ENCODE peak calls at places on chromosomes 4 and X, in five cellular contexts. L is mesenchymal stem cell, N is neuronal stem cell, W is trophoblast cell, G is IMR-90. K is an unnamed sample.

GRCh38 chrX:119067023-119067739 is 5.6 kb upstream of the CT47C1 start:
- DNase-seq in L (peak), N (peak), W (peak), G (peak), K (no peak)

GRCh38 chr4:54063737-54064316 is 578 bp downstream of the CHIC2 start:
- DNase-seq in L (peak), N (peak), W (peak), G (no peak), K (no peak)

GRCh38 chr4:146049802-146050201 is 111.2 kb upstream of the ZNF827 start:
- DNase-seq in L (no peak), N (no peak), W (no peak), G (no peak), K (no peak)

GRCh38 chr4:168907119-168907698 is 102.8 kb downstream of the CBR4 start:
- DNase-seq in L (peak), N (no peak), W (no peak), G (peak), K (no peak)

GRCh38 chr4:138189212-138189611 is 52.9 kb downstream of the SLC7A11 start:
- DNase-seq in L (no peak), N (no peak), W (no peak), G (no peak), K (no peak)

GRCh38 chrX:108036298-108036973 is 8.4 kb upstream of the VSIG1 start:
- DNase-seq in L (peak), N (no peak), W (peak), G (peak), K (no peak)

GRCh38 chrX:154298312-154298711 is 2.7 kb downstream of the TKTL1 start:
- DNase-seq in L (no peak), N (no peak), W (no peak), G (no peak), K (no peak)

GRCh38 chrX:9604111-9604907 is 139.5 kb downstream of the TBL1X start:
- DNase-seq in L (no peak), N (no peak), W (no peak), G (no peak), K (no peak)

GRCh38 chr4:54877006-54877405 is 219.2 kb downstream of the KIT start:
- DNase-seq in L (peak), N (no peak), W (no peak), G (peak), K (no peak)

GRCh38 chr4:20347526-20347925 is 95.8 kb downstream of the SLIT2 start:
- DNase-seq in L (no peak), N (no peak), W (peak), G (no peak), K (no peak)

GRCh38 chr4:8435656-8436121 is 4.8 kb downstream of the ACOX3 start:
- DNase-seq in L (peak), N (no peak), W (no peak), G (peak), K (no peak)

GRCh38 chrX:52574416-52575275 is 57.8 kb upstream of the XAGE1B start:
- DNase-seq in L (peak), N (peak), W (peak), G (peak), K (no peak)

GRCh38 chr4:98555798-98556445 is 102.5 kb downstream of the TSPAN5 start:
- DNase-seq in L (no peak), N (no peak), W (no peak), G (peak), K (no peak)

GRCh38 chr4:147381749-147382148 is 99.1 kb upstream of the EDNRA start:
- DNase-seq in L (no peak), N (no peak), W (no peak), G (no peak), K (no peak)

GRCh38 chrX:16804923-16805464 is 18.7 kb downstream of the TXLNG start:
- DNase-seq in L (no peak), N (no peak), W (no peak), G (no peak), K (no peak)

GRCh38 chr4:122542411-122543236 is 78.2 kb downstream of the IL21 start:
- DNase-seq in L (peak), N (no peak), W (no peak), G (peak), K (no peak)

GRCh38 chr4:82753725-82754410 is 44.7 kb downstream of the SCD5 start:
- DNase-seq in L (peak), N (no peak), W (no peak), G (peak), K (no peak)

GRCh38 chr4:181821039-181822004 is 421.9 kb upstream of the TENM3 start:
- DNase-seq in L (no peak), N (peak), W (no peak), G (peak), K (no peak)
- H2BK5ac ChIP-seq in L (no peak), N (no peak), W (no peak), G (no peak), K (no peak)

GRCh38 chrX:47321386-47321785 is 49.0 kb upstream of the ZNF157 start:
- DNase-seq in L (peak), N (peak), W (peak), G (peak), K (peak)
- H2BK5ac ChIP-seq in L (no peak), N (no peak), W (no peak), G (no peak), K (peak)

GRCh38 chr4:2222838-2223237 is 19.1 kb downstream of the HAUS3 start:
- DNase-seq in L (no peak), N (no peak), W (no peak), G (no peak), K (no peak)

GRCh38 chr4:2219233-2219760 is 22.6 kb downstream of the HAUS3 start:
- DNase-seq in L (no peak), N (no peak), W (peak), G (no peak), K (no peak)

GRCh38 chr4:2217726-2218125 is 24.2 kb downstream of the HAUS3 start:
- DNase-seq in L (peak), N (no peak), W (no peak), G (peak), K (no peak)

GRCh38 chr4:2218436-2218835 is 23.5 kb downstream of the HAUS3 start:
- DNase-seq in L (no peak), N (no peak), W (no peak), G (no peak), K (no peak)

GRCh38 chr4:2220016-2220620 is 21.8 kb downstream of the HAUS3 start:
- DNase-seq in L (peak), N (peak), W (peak), G (peak), K (no peak)
- H2BK5ac ChIP-seq in L (no peak), N (no peak), W (no peak), G (no peak), K (peak)

GRCh38 chr4:70705856-70706461 is 15.8 kb upstream of the RUFY3 start:
- DNase-seq in L (no peak), N (no peak), W (peak), G (peak), K (no peak)

GRCh38 chr4:70703695-70704332 is 15.5 kb downstream of the UTP3 start:
- DNase-seq in L (peak), N (peak), W (peak), G (peak), K (no peak)

GRCh38 chr4:70706516-70706915 is 15.2 kb upstream of the RUFY3 start:
- DNase-seq in L (peak), N (no peak), W (no peak), G (peak), K (no peak)

GRCh38 chr4:70705146-70705855 is 16.5 kb upstream of the RUFY3 start:
- DNase-seq in L (peak), N (peak), W (peak), G (peak), K (no peak)

DNA sequence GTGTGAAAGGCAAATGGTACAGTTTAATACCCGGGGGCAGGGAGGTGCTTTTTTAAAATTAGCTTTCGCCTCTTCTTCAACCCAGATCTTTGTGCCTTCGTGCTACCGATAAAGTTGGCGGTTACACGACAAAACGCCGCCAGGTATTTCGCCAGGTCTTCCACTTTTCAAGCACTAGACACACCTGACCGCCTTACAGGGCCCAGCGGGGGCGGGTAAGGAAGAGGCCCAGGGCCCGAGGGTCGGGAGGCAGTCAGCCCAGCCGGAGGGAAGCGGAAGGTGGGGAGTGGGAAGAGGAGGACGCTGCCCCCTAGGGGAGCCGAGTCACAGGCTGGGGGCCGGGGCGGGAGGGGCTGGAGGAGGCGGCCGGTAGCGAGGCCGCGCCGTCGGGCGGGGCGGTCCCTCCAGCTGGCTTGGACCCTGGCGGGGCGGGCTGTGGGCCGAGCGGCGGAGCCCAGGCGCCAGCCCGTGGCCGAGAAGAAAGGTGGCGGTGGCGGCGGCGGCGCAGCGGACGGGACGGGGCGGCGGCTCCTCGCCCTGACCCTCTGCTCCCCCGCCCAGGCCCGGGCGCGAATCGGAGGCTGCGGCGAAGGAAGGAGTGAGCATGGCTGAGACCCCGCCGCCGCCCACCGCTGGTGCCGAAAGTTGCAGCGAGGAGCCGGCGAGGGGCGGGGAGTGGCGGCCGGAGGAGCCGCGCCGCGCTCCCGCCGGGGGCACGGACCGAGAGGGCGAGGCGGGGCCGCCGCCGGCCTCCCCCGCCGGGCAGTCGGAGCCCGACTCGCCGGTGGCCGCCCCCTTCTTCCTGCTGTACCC is 16.2 kb downstream of the UTP3 start:
- DNase-seq in L (peak), N (peak), W (peak), G (peak), K (no peak)
- H2BK5ac ChIP-seq in L (peak), N (peak), W (peak), G (peak), K (no peak)

DNA sequence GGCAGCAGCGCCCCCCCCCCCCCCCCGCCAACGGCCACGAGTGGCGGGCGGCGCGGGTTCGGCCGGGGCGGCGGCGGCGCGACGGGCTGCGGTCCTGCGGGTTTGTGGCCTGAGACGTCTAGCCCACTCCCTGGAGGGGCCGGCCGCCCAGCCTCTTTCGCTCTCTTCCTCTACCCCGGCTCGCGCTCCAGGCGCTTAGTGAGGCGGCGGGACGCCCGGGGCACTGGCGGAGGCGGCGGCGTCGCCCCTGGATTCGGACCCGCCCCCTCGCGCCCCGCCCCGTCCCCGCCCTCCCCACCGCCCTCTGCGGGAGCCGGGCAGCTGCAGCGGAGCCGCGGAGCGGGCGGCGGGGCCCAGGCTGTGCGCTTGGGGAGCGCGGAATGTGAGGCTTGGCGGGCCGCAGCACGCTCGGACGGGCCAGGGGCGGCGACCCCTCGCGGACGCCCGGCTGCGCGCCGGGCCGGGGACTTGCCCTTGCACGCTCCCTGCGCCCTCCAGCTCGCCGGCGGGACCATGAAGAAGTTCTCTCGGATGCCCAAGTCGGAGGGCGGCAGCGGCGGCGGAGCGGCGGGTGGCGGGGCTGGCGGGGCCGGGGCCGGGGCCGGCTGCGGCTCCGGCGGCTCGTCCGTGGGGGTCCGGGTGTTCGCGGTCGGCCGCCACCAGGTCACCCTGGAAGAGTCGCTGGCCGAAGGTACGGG is at the start of gene BMP2K:
- DNase-seq in L (peak), N (peak), W (peak), G (peak), K (peak)
- H2BK5ac ChIP-seq in L (peak), N (peak), W (peak), G (peak), K (peak)

DNA sequence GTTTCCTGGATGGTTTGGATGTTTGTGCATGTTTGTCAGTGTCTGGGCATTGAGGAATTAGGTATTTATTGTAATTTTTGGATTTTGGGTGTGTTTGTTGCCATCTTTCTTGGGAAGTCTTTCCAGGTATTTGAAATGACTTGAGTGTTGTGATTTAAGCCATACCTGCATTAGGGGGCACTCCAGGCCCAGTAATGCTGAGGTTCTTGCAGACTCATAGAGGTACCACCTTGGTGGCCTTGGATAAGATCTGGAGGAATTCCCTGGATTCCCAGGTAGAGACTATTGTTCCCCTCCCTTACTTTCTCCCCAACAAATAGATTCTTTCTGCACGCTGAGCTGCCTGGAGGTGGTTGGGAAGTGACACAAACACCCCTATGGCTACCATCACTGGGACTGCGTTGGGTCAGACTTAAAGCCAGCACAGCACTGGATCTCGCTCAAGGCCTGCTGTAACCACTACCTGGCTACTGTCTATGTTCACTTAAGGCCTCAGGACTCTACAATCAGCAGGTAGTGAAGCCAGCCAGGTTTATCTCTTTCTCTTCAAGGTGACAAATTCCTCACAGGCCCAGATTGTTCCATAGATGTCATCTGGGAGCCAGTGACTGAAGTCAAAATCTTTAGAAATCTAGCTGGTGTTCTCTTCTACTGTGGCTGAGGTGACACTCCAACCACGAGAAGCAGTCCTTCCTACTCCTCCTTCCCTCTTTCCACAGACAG is 643.6 kb downstream of the PDHA2 start:
- DNase-seq in L (no peak), N (no peak), W (peak), G (no peak), K (peak)
- H2BK5ac ChIP-seq in L (no peak), N (no peak), W (no peak), G (no peak), K (no peak)

K was measured in H1.